ENCODE peak calls at places on chromosomes 16 and 17, in six cellular contexts. M is nucleus accumbens; A is upper lobe of left lung; U is activated naive CD4-positive, alpha-beta T cell treated with anti-CD3 and anti-CD28 coated beads for 36 hours; B is T-cell; F is cardiac fibroblast. Y is an unnamed sample.

GRCh38 chr16:49986351-49987124 is 38.5 kb upstream of the CNEP1R1 start:
- DNase-seq in M (no peak), F (peak), A (no peak), B (no peak), U (no peak), Y (no peak)

GRCh38 chr17:42266918-42267766 is 9.0 kb downstream of the STAT5B start:
- DNase-seq in F (peak), A (no peak), U (peak), B (no peak), M (no peak), Y (peak)

GRCh38 chr17:491086-492014 is 138.7 kb upstream of the RPH3AL start:
- DNase-seq in B (peak), M (no peak), U (peak), A (peak), F (peak), Y (peak)

GRCh38 chr17:77542551-77543490 is 402.1 kb downstream of the SEC14L1 start:
- DNase-seq in A (no peak), U (peak), F (peak), M (peak), B (peak), Y (peak)

GRCh38 chr16:49600541-49600940 is 226.9 kb downstream of the C16orf78 start:
- DNase-seq in F (no peak), M (no peak), A (peak), U (no peak), B (no peak), Y (no peak)

GRCh38 chr16:70577256-70577698 is 53.7 kb downstream of the SF3B3 start:
- DNase-seq in F (peak), M (no peak), U (no peak), B (no peak), A (no peak), Y (peak)

GRCh38 chr16:78984887-78985464 is 615.6 kb downstream of the MAF start:
- DNase-seq in A (no peak), U (no peak), F (no peak), M (peak), B (no peak), Y (no peak)

GRCh38 chr16:64364894-64365293 is 757.0 kb downstream of the CDH11 start:
- DNase-seq in F (no peak), M (no peak), B (no peak), A (no peak), U (no peak), Y (no peak)

GRCh38 chr16:72876221-72876620 is 171.7 kb downstream of the ZFHX3 start:
- DNase-seq in F (peak), A (no peak), M (no peak), B (no peak), U (peak), Y (no peak)

GRCh38 chr17:66747561-66748275 is 87.2 kb upstream of the CACNG5 start:
- DNase-seq in B (no peak), M (no peak), F (peak), U (no peak), A (peak), Y (peak)

GRCh38 chr17:80263253-80264047 is 2.8 kb downstream of the RNF213 start:
- DNase-seq in U (peak), M (peak), A (no peak), B (peak), F (peak), Y (peak)

GRCh38 chr17:50196036-50196435 is 5.4 kb downstream of the COL1A1 start:
- DNase-seq in F (no peak), B (no peak), M (no peak), A (no peak), U (no peak), Y (no peak)

GRCh38 chr17:45719335-45720071 is 64.6 kb upstream of the CRHR1 start:
- DNase-seq in U (no peak), A (no peak), B (no peak), M (no peak), F (peak), Y (peak)

GRCh38 chr17:28369684-28370034 is 448 bp downstream of the VTN start:
- DNase-seq in M (no peak), F (no peak), B (no peak), U (no peak), A (no peak), Y (no peak)

GRCh38 chr16:78976212-78976611 is 624.3 kb downstream of the MAF start:
- DNase-seq in A (no peak), M (no peak), B (no peak), U (no peak), F (no peak), Y (no peak)

GRCh38 chr16:56916571-56917403 is 15.2 kb upstream of the HERPUD1 start:
- DNase-seq in U (peak), B (no peak), M (no peak), F (no peak), A (no peak), Y (no peak)

GRCh38 chr17:21425736-21426135 is 49.6 kb downstream of the KCNJ12 start:
- DNase-seq in B (no peak), F (no peak), A (no peak), U (no peak), M (no peak), Y (no peak)

GRCh38 chr17:58982626-58983025 is 124.1 kb downstream of the TRIM37 start:
- DNase-seq in M (no peak), F (no peak), U (no peak), A (no peak), B (no peak), Y (no peak)

GRCh38 chr17:83088451-83089321 is 9.3 kb downstream of the METRNL start:
- DNase-seq in F (no peak), B (no peak), M (no peak), A (peak), U (no peak), Y (no peak)

GRCh38 chr17:28071891-28072606 is 29.6 kb downstream of the NLK start:
- DNase-seq in B (no peak), U (no peak), M (no peak), F (peak), A (no peak), Y (no peak)

GRCh38 chr17:60652484-60653247 is 25.0 kb upstream of the BCAS3 start:
- DNase-seq in F (no peak), U (no peak), A (no peak), B (no peak), M (no peak), Y (no peak)

GRCh38 chr16:3488801-3489200 is 6.5 kb downstream of the C16orf90 start:
- DNase-seq in A (no peak), B (no peak), M (no peak), F (no peak), U (no peak), Y (no peak)

GRCh38 chr17:82493517-82493840 is 26.1 kb upstream of the FOXK2 start:
- DNase-seq in B (no peak), A (no peak), U (no peak), M (no peak), F (no peak), Y (no peak)

GRCh38 chr16:73176577-73177013 is 128.7 kb upstream of the ZFHX3 start:
- DNase-seq in U (no peak), A (no peak), M (no peak), B (no peak), F (peak), Y (peak)

GRCh38 chr17:78289802-78290363 is 58.5 kb downstream of the TMEM235 start:
- DNase-seq in B (peak), A (no peak), F (peak), U (peak), M (peak), Y (peak)

GRCh38 chr17:61803216-61803615 is 60.1 kb downstream of the BRIP1 start:
- DNase-seq in B (no peak), M (no peak), U (no peak), A (no peak), F (no peak), Y (no peak)

GRCh38 chr16:73713817-73714495 is 582.7 kb upstream of the PSMD7 start:
- DNase-seq in U (peak), A (no peak), M (peak), B (no peak), F (peak), Y (peak)

GRCh38 chr16:11667824-11668589 is at the start of gene SNN:
- DNase-seq in B (peak), A (peak), U (peak), M (peak), F (peak), Y (peak)

GRCh38 chr17:9308069-9308468 is 267.6 kb downstream of the STX8 start:
- DNase-seq in A (no peak), M (no peak), B (no peak), U (no peak), F (no peak), Y (peak)

GRCh38 chr17:63821809-63822208 is 5.4 kb upstream of the PSMC5 start:
- DNase-seq in M (no peak), U (no peak), B (no peak), F (no peak), A (no peak), Y (no peak)

GRCh38 chr17:40791808-40792436 is 7.8 kb downstream of the KRT28 start:
- DNase-seq in B (no peak), A (no peak), F (peak), U (no peak), M (no peak), Y (peak)

GRCh38 chr16:8096211-8096610 is 494.1 kb downstream of the TMEM114 start:
- DNase-seq in B (no peak), F (no peak), U (no peak), A (no peak), M (no peak), Y (no peak)

GRCh38 chr17:7043544-7044268 is at the start of gene SLC16A11:
- DNase-seq in F (peak), B (peak), M (peak), A (peak), U (peak), Y (no peak)

GRCh38 chr17:6244253-6244652 is 174.1 kb downstream of the WSCD1 start:
- DNase-seq in U (no peak), F (no peak), M (no peak), A (no peak), B (no peak), Y (no peak)

GRCh38 chr17:409308-409847 is 56.8 kb upstream of the RPH3AL start:
- DNase-seq in F (no peak), M (no peak), B (no peak), U (no peak), A (no peak), Y (no peak)

GRCh38 chr16:89122322-89122831 is 28.7 kb downstream of the ACSF3 start:
- DNase-seq in M (peak), B (peak), A (peak), U (peak), F (no peak), Y (no peak)

GRCh38 chr16:3149630-3150345 is 15.0 kb downstream of the ZNF213 start:
- DNase-seq in M (peak), F (peak), U (peak), B (peak), A (peak), Y (no peak)

GRCh38 chr16:1876468-1876867 is 4.5 kb upstream of the MEIOB start:
- DNase-seq in F (no peak), A (no peak), U (no peak), M (no peak), B (no peak), Y (no peak)

GRCh38 chr17:11485802-11486421 is 112.4 kb upstream of the DNAH9 start:
- DNase-seq in F (no peak), A (no peak), U (no peak), B (no peak), M (no peak), Y (no peak)

Y was measured in mammary epithelial cell.